ENCODE peak calls at places on chromosomes 13 and 19, in seven cellular contexts. W is HepG2, S is heart left ventricle, G is lung, T is fibroblast of lung, X is IMR-90, D is BE2C. B is an unnamed sample.
A peak's percentile ranks its signal among the peaks of the same experiment; 100 is the strongest.

GRCh38 chr13:99659234-99659633 is 158.0 kb downstream of the TM9SF2 start:
- DNase-seq in S (no peak), T (no peak), X (no peak), D (no peak), W (no peak), G (no peak), B (no peak)

GRCh38 chr19:49555600-49556411 is 24.6 kb downstream of the NOSIP start:
- DNase-seq in G (peak; percentile 86), D (peak; percentile 74), T (peak; percentile 56), S (peak; percentile 34), X (no peak), W (no peak), B (peak; percentile 95)

GRCh38 chr13:75864718-75865117 is 228.6 kb downstream of the LMO7 start:
- DNase-seq in D (no peak), G (no peak), S (no peak), X (peak; percentile 93), W (peak; percentile 35), T (peak; percentile 70), B (no peak)

GRCh38 chr13:67635754-67636153 is 405.6 kb upstream of the PCDH9 start:
- DNase-seq in G (no peak), S (no peak), D (no peak), T (no peak), W (no peak), X (peak; percentile 4), B (no peak)

GRCh38 chr19:19230505-19230904 is 18.7 kb downstream of the NCAN start:
- DNase-seq in G (no peak), X (no peak), S (no peak), T (no peak), W (no peak), D (no peak), B (no peak)

GRCh38 chr19:7149956-7150705 is 80.6 kb downstream of the ZNF557 start:
- DNase-seq in W (no peak), T (no peak), D (no peak), S (no peak), G (no peak), X (no peak), B (no peak)

GRCh38 chr19:31897292-31897691 is 448.1 kb upstream of the ZNF507 start:
- DNase-seq in W (no peak), S (no peak), X (no peak), T (no peak), D (no peak), G (no peak), B (no peak)

GRCh38 chr13:75425216-75426009 is 56.6 kb downstream of the TBC1D4 start:
- DNase-seq in T (no peak), W (no peak), S (no peak), G (no peak), D (no peak), X (no peak), B (no peak)

GRCh38 chr13:32210081-32210480 is 105.1 kb downstream of the ZAR1L start:
- DNase-seq in G (no peak), S (no peak), T (no peak), X (no peak), D (no peak), W (no peak), B (no peak)

GRCh38 chr19:305240-306150 is 14.3 kb upstream of the PLPP2 start:
- DNase-seq in G (no peak), W (no peak), S (no peak), T (no peak), X (no peak), D (no peak), B (no peak)

GRCh38 chr19:19595171-19595701 is 23.3 kb downstream of the PBX4 start:
- DNase-seq in W (no peak), D (no peak), X (peak; percentile 47), T (no peak), G (peak; percentile 57), S (no peak), B (no peak)

GRCh38 chr19:37506387-37507166 is at the start of gene ZNF793:
- DNase-seq in X (peak; percentile 54), W (no peak), S (peak; percentile 84), T (peak; percentile 89), G (peak; percentile 78), D (peak; percentile 70), B (peak; percentile 78)

GRCh38 chr13:99307247-99307646 is at the start of gene GPR183:
- DNase-seq in D (no peak), S (no peak), G (no peak), T (peak; percentile 50), W (no peak), X (peak; percentile 43), B (no peak)

GRCh38 chr13:43742911-43743310 is 43.9 kb downstream of the ENOX1 start:
- DNase-seq in T (no peak), G (no peak), X (no peak), W (no peak), D (no peak), S (no peak), B (no peak)

GRCh38 chr13:26867451-26868067 is 107.0 kb upstream of the GPR12 start:
- DNase-seq in T (peak; percentile 17), G (no peak), D (no peak), X (peak; percentile 14), S (peak; percentile 15), W (no peak), B (no peak)

GRCh38 chr19:40689339-40690049 is 957 bp downstream of the NUMBL start:
- DNase-seq in X (no peak), T (peak; percentile 30), W (no peak), S (peak; percentile 44), G (no peak), D (peak; percentile 79), B (no peak)

GRCh38 chr19:7944177-7944761 is 803 bp upstream of the TIMM44 start:
- DNase-seq in T (peak; percentile 76), S (peak; percentile 84), G (peak; percentile 88), W (peak; percentile 86), X (peak; percentile 89), D (peak; percentile 94), B (peak; percentile 91)

GRCh38 chr19:9791552-9792181 is 23.1 kb upstream of the ZNF846 start:
- DNase-seq in X (peak; percentile 93), G (peak; percentile 96), D (peak; percentile 98), W (peak; percentile 76), S (peak; percentile 97), T (peak; percentile 92), B (peak; percentile 94)

DNA sequence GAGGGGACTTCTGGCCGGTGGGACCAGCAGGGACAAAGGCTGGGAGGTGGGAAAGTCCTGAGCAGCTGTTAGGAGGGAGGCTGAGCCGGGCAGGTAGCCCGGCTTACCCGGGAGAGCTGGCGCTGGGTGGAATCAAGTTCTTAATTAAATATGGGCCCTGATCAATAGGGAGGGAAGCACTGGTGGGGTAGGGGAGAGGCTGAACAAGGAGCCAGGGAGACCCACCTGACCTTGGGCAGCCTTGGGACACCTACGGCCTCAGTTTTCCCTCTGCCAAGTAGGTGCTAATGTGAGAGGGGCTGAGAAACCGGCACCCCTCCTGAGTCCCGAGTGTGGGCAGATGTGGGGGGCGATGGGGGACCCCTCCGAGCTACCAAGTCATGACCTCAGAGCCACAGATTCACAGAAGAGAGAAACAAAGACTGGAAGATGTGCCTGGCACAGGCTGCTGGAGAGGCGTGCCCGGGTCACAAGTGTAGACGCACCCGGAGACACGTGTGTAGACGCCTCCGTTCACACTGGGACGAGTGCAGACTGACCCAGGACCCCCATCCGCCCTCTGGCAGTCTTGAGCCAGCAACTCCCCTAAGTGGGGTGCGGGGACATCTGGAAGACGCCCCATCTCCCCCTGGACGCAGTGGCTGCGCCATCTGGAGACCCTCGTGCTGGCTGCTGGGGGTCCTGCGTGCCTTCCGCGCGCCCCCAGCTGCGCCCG is 8.4 kb downstream of the ONECUT3 start:
- DNase-seq in G (no peak), T (no peak), X (no peak), D (no peak), S (no peak), W (no peak), B (no peak)
- H3K27me3 ChIP-seq in G (peaks cover 34% of the 10 kb centered on the region), T (peaks cover 78% of the 10 kb centered on the region), X (peaks cover 96% of the 10 kb centered on the region), D (peaks cover 98% of the 10 kb centered on the region), S (peaks cover 88% of the 10 kb centered on the region), W (peaks cover 90% of the 10 kb centered on the region), B (peaks cover 40% of the 10 kb centered on the region)

GRCh38 chr19:36236304-36236945 is 21.5 kb downstream of the ZNF146 start:
- DNase-seq in T (no peak), G (no peak), X (no peak), W (no peak), D (no peak), S (no peak), B (no peak)
- H3K4me3 ChIP-seq in T (no peak overlapping the region), G (no peak overlapping the region), X (no peak overlapping the region), W (no peak overlapping the region), D (no peak overlapping the region), S (no peak overlapping the region), B (no peak overlapping the region)

DNA sequence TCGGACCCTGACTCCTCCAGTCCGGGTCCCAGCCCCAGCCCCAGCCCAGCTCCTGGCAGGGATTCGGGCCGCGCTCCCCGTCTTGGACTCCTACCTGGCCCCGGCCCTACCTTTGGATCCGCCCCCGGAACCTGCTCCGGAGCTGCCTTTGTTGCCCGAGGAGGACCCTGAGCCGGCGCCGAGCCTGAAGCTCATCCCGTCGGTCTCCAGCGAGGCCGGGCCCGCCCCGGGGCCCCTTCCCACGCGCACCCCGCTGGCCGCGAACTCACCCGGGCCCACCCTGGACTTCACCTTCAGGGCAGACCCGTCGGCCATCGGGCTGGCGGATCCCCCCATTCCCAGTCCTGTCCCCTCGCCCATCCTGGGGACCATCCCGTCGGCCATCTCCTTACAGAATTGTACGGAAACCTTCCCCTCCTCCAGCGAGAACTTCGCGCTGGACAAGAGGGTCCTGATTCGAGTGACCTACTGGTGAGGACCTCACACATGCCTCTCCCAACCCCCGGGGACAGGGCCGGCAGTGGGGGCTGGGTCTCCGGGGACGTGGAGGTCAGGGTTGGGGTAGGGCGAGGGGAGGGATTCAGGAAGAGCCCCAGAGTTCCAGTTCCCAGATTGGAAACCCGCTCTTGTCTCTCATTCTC is 732 bp downstream of the SELENOV start:
- DNase-seq in T (no peak), G (no peak), X (no peak), W (no peak), S (no peak), D (no peak), B (peak; percentile 75)
- H3K27me3 ChIP-seq in T (peaks cover 44% of the 10 kb centered on the region), G (no peaks in the 10 kb centered on the region), X (peaks cover 58% of the 10 kb centered on the region), W (peaks cover 36% of the 10 kb centered on the region), S (peaks cover 21% of the 10 kb centered on the region), D (peaks cover 29% of the 10 kb centered on the region), B (peaks cover 4% of the 10 kb centered on the region)

GRCh38 chr13:76991796-76992547 is at the start of gene CLN5:
- DNase-seq in X (peak; percentile 90), S (peak; percentile 93), W (peak; percentile 86), T (peak; percentile 92), G (peak; percentile 94), D (peak; percentile 95), B (peak; percentile 95)

GRCh38 chr13:76993021-76993420 is 1.1 kb downstream of the CLN5 start:
- DNase-seq in X (peak; percentile 28), D (no peak), T (peak; percentile 28), G (no peak), W (no peak), S (no peak), B (no peak)

GRCh38 chr13:76992548-76993001 is 694 bp downstream of the CLN5 start:
- DNase-seq in S (peak; percentile 18), D (no peak), X (peak; percentile 23), G (no peak), T (peak; percentile 14), W (no peak), B (peak; percentile 29)

GRCh38 chr13:76994281-76994680 is 2.4 kb downstream of the CLN5 start:
- DNase-seq in W (no peak), X (no peak), S (no peak), T (peak; percentile 20), G (no peak), D (no peak), B (no peak)

DNA sequence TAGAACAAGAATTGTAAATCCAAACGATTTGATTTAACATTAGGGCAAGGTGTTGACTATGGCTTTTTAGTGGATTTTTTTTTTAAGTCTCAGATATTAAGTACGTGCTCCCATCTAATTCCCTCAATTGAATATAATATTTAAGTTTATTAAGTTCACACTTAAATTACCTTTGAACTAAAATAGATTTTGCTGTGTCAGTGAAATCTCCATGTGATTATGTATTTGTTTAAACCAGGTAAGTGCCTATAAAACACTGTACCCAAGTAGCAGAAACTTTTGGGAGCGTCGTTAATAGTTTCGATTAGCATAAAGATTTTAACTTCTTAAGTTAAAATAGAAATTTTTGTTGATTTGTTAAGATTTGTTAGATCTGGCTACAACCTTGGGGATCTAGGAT is 1.6 kb downstream of the CLN5 start:
- DNase-seq in X (no peak), T (no peak), S (no peak), D (no peak), W (no peak), G (no peak), B (no peak)
- H3K4me3 ChIP-seq in X (no peak overlapping the region), T (peak overlapping the region; percentile 82), S (no peak overlapping the region), D (peak overlapping the region; percentile 91), W (no peak overlapping the region), G (no peak overlapping the region), B (no peak overlapping the region)